ENCODE peak calls at places on chromosome 18, in six cellular contexts. One of them, this sample, is unnamed.

GRCh38 chr18:72847134-72847533 is 20.7 kb downstream of the NETO1 start:
- DNase-seq in lung microvascular endothelial cell: no peak
- DNase-seq in NCI-H1436: no peak
- DNase-seq in effector memory CD8-positive, alpha-beta T cell: no peak
- DNase-seq in SK-MEL-5: no peak
- DNase-seq in cardiac muscle cell: no peak
- DNase-seq in this sample: no peak

GRCh38 chr18:78875998-78876650 is 103.5 kb upstream of the SALL3 start:
- DNase-seq in lung microvascular endothelial cell: no peak
- DNase-seq in NCI-H1436: no peak
- DNase-seq in effector memory CD8-positive, alpha-beta T cell: no peak
- DNase-seq in SK-MEL-5: no peak
- DNase-seq in cardiac muscle cell: no peak
- DNase-seq in this sample: no peak

GRCh38 chr18:5894613-5895299 is 566 bp downstream of the TMEM200C start:
- DNase-seq in lung microvascular endothelial cell: no peak
- DNase-seq in NCI-H1436: no peak
- DNase-seq in effector memory CD8-positive, alpha-beta T cell: no peak
- DNase-seq in SK-MEL-5: no peak
- DNase-seq in cardiac muscle cell: peak
- DNase-seq in this sample: no peak

GRCh38 chr18:31438402-31438801 is 9.1 kb upstream of the DSG3 start:
- DNase-seq in lung microvascular endothelial cell: no peak
- DNase-seq in NCI-H1436: no peak
- DNase-seq in effector memory CD8-positive, alpha-beta T cell: no peak
- DNase-seq in SK-MEL-5: no peak
- DNase-seq in cardiac muscle cell: no peak
- DNase-seq in this sample: no peak

GRCh38 chr18:8705941-8706544 is 687 bp downstream of the MTCL1 start:
- DNase-seq in lung microvascular endothelial cell: peak
- DNase-seq in NCI-H1436: no peak
- DNase-seq in effector memory CD8-positive, alpha-beta T cell: no peak
- DNase-seq in SK-MEL-5: no peak
- DNase-seq in cardiac muscle cell: no peak
- DNase-seq in this sample: no peak

GRCh38 chr18:46152808-46153617 is 48.8 kb downstream of the HAUS1 start:
- DNase-seq in lung microvascular endothelial cell: no peak
- DNase-seq in NCI-H1436: no peak
- DNase-seq in effector memory CD8-positive, alpha-beta T cell: no peak
- DNase-seq in SK-MEL-5: no peak
- DNase-seq in cardiac muscle cell: peak
- DNase-seq in this sample: peak

GRCh38 chr18:79934311-79935097 is 16.9 kb downstream of the SLC66A2 start:
- DNase-seq in lung microvascular endothelial cell: no peak
- DNase-seq in NCI-H1436: no peak
- DNase-seq in effector memory CD8-positive, alpha-beta T cell: no peak
- DNase-seq in SK-MEL-5: no peak
- DNase-seq in cardiac muscle cell: peak
- DNase-seq in this sample: no peak

GRCh38 chr18:5622905-5623304 is 79.1 kb upstream of the EPB41L3 start:
- DNase-seq in lung microvascular endothelial cell: no peak
- DNase-seq in NCI-H1436: no peak
- DNase-seq in effector memory CD8-positive, alpha-beta T cell: no peak
- DNase-seq in SK-MEL-5: no peak
- DNase-seq in cardiac muscle cell: no peak
- DNase-seq in this sample: no peak

GRCh38 chr18:66761166-66761565 is 157.3 kb upstream of the CDH19 start:
- DNase-seq in lung microvascular endothelial cell: no peak
- DNase-seq in NCI-H1436: no peak
- DNase-seq in effector memory CD8-positive, alpha-beta T cell: no peak
- DNase-seq in SK-MEL-5: peak
- DNase-seq in cardiac muscle cell: no peak
- DNase-seq in this sample: no peak